ENCODE peak calls at places on chromosomes 2 and 18, in four cellular contexts. One of them, this sample, is unnamed.

GRCh38 chr2:230985519-230986231 is 10.2 kb upstream of the SPATA3 start:
- DNase-seq in astrocyte of the spinal cord: no peak
- DNase-seq in glutamatergic neuron: no peak
- DNase-seq in RWPE1: no peak
- DNase-seq in this sample: no peak

GRCh38 chr2:209431701-209432100 is 7.9 kb downstream of the MAP2 start:
- DNase-seq in astrocyte of the spinal cord: peak; percentile 78
- DNase-seq in glutamatergic neuron: no peak
- DNase-seq in RWPE1: peak; percentile 75
- DNase-seq in this sample: no peak

GRCh38 chr2:191333911-191334357 is 88.7 kb downstream of the MYO1B start:
- DNase-seq in astrocyte of the spinal cord: peak; percentile 96
- DNase-seq in glutamatergic neuron: no peak
- DNase-seq in RWPE1: peak; percentile 15
- DNase-seq in this sample: no peak

GRCh38 chr2:213065583-213066444 is 85.6 kb downstream of the IKZF2 start:
- DNase-seq in astrocyte of the spinal cord: peak; percentile 75
- DNase-seq in glutamatergic neuron: peak; percentile 17
- DNase-seq in RWPE1: no peak
- DNase-seq in this sample: no peak

GRCh38 chr2:25417715-25418369 is 76.1 kb upstream of the DNMT3A start:
- DNase-seq in astrocyte of the spinal cord: no peak
- DNase-seq in glutamatergic neuron: no peak
- DNase-seq in RWPE1: peak; percentile 22
- DNase-seq in this sample: no peak

GRCh38 chr2:45962522-45962921 is 311.0 kb downstream of the PRKCE start:
- DNase-seq in astrocyte of the spinal cord: peak; percentile 66
- DNase-seq in glutamatergic neuron: no peak
- DNase-seq in RWPE1: no peak
- DNase-seq in this sample: no peak

GRCh38 chr2:128710242-128710641 is 391.6 kb upstream of the HS6ST1 start:
- DNase-seq in astrocyte of the spinal cord: no peak
- DNase-seq in glutamatergic neuron: no peak
- DNase-seq in RWPE1: no peak
- DNase-seq in this sample: no peak

GRCh38 chr2:222944552-222944951 is 83.7 kb downstream of the ACSL3 start:
- DNase-seq in astrocyte of the spinal cord: no peak
- DNase-seq in glutamatergic neuron: no peak
- DNase-seq in RWPE1: no peak
- DNase-seq in this sample: no peak

GRCh38 chr2:102473020-102473419 is at the start of gene SLC9A4:
- DNase-seq in astrocyte of the spinal cord: peak; percentile 45
- DNase-seq in glutamatergic neuron: peak; percentile 59
- DNase-seq in RWPE1: peak; percentile 32
- DNase-seq in this sample: peak; percentile 58

GRCh38 chr2:64988420-64989125 is 626 bp upstream of the SLC1A4 start:
- DNase-seq in astrocyte of the spinal cord: peak; percentile 93
- DNase-seq in glutamatergic neuron: peak; percentile 80
- DNase-seq in RWPE1: peak; percentile 77
- DNase-seq in this sample: peak; percentile 40

GRCh38 chr2:179614121-179614520 is 247.3 kb downstream of the ZNF385B start:
- DNase-seq in astrocyte of the spinal cord: no peak
- DNase-seq in glutamatergic neuron: no peak
- DNase-seq in RWPE1: no peak
- DNase-seq in this sample: no peak

GRCh38 chr18:67463829-67464228 is 52.7 kb downstream of the DSEL start:
- DNase-seq in astrocyte of the spinal cord: no peak
- DNase-seq in glutamatergic neuron: no peak
- DNase-seq in RWPE1: no peak
- DNase-seq in this sample: no peak

GRCh38 chr2:27655155-27655951 is 8.1 kb downstream of the SUPT7L start:
- DNase-seq in astrocyte of the spinal cord: peak; percentile 93
- DNase-seq in glutamatergic neuron: no peak
- DNase-seq in RWPE1: no peak
- DNase-seq in this sample: no peak

GRCh38 chr2:74314107-74314506 is 29.1 kb downstream of the SLC4A5 start:
- DNase-seq in astrocyte of the spinal cord: no peak
- DNase-seq in glutamatergic neuron: no peak
- DNase-seq in RWPE1: no peak
- DNase-seq in this sample: no peak

GRCh38 chr2:7572460-7572859 is 655.2 kb downstream of the RNF144A start:
- DNase-seq in astrocyte of the spinal cord: no peak
- DNase-seq in glutamatergic neuron: no peak
- DNase-seq in RWPE1: no peak
- DNase-seq in this sample: no peak

GRCh38 chr2:181780159-181781081 is 100.1 kb upstream of the NEUROD1 start:
- DNase-seq in astrocyte of the spinal cord: peak; percentile 79
- DNase-seq in glutamatergic neuron: no peak
- DNase-seq in RWPE1: no peak
- DNase-seq in this sample: no peak

GRCh38 chr18:26976206-26976605 is 110.7 kb upstream of the AQP4 start:
- DNase-seq in astrocyte of the spinal cord: no peak
- DNase-seq in glutamatergic neuron: no peak
- DNase-seq in RWPE1: no peak
- DNase-seq in this sample: no peak

GRCh38 chr2:171018522-171018921 is 89.5 kb downstream of the GORASP2 start:
- DNase-seq in astrocyte of the spinal cord: no peak
- DNase-seq in glutamatergic neuron: no peak
- DNase-seq in RWPE1: no peak
- DNase-seq in this sample: no peak

GRCh38 chr2:29014331-29014730 is 33.2 kb downstream of the TOGARAM2 start:
- DNase-seq in astrocyte of the spinal cord: no peak
- DNase-seq in glutamatergic neuron: no peak
- DNase-seq in RWPE1: no peak
- DNase-seq in this sample: no peak

GRCh38 chr2:177165731-177166711 is 46.6 kb upstream of the HNRNPA3 start:
- DNase-seq in astrocyte of the spinal cord: peak; percentile 40
- DNase-seq in glutamatergic neuron: no peak
- DNase-seq in RWPE1: no peak
- DNase-seq in this sample: no peak

GRCh38 chr18:54416459-54416858 is 58.8 kb downstream of the C18orf54 start:
- DNase-seq in astrocyte of the spinal cord: peak; percentile 93
- DNase-seq in glutamatergic neuron: no peak
- DNase-seq in RWPE1: no peak
- DNase-seq in this sample: no peak

GRCh38 chr18:79945118-79946042 is 6.1 kb downstream of the SLC66A2 start:
- DNase-seq in astrocyte of the spinal cord: no peak
- DNase-seq in glutamatergic neuron: peak; percentile 53
- DNase-seq in RWPE1: no peak
- DNase-seq in this sample: no peak

GRCh38 chr2:34176693-34177092 is 577.6 kb upstream of the FAM98A start:
- DNase-seq in astrocyte of the spinal cord: no peak
- DNase-seq in glutamatergic neuron: no peak
- DNase-seq in RWPE1: no peak
- DNase-seq in this sample: no peak

GRCh38 chr2:225233234-225233633 is 166.3 kb upstream of the NYAP2 start:
- DNase-seq in astrocyte of the spinal cord: peak; percentile 22
- DNase-seq in glutamatergic neuron: no peak
- DNase-seq in RWPE1: no peak
- DNase-seq in this sample: no peak

GRCh38 chr2:197620113-197620512 is 55.3 kb downstream of the RFTN2 start:
- DNase-seq in astrocyte of the spinal cord: no peak
- DNase-seq in glutamatergic neuron: no peak
- DNase-seq in RWPE1: no peak
- DNase-seq in this sample: no peak

GRCh38 chr2:197614532-197614931 is 60.9 kb downstream of the RFTN2 start:
- DNase-seq in astrocyte of the spinal cord: no peak
- DNase-seq in glutamatergic neuron: no peak
- DNase-seq in RWPE1: no peak
- DNase-seq in this sample: no peak

GRCh38 chr2:197613509-197613987 is 61.8 kb downstream of the RFTN2 start:
- DNase-seq in astrocyte of the spinal cord: no peak
- DNase-seq in glutamatergic neuron: no peak
- DNase-seq in RWPE1: no peak
- DNase-seq in this sample: no peak

GRCh38 chr2:197615033-197615652 is 60.2 kb downstream of the RFTN2 start:
- DNase-seq in astrocyte of the spinal cord: no peak
- DNase-seq in glutamatergic neuron: no peak
- DNase-seq in RWPE1: peak; percentile 71
- DNase-seq in this sample: no peak
- TF ChIP-seq CTCF in astrocyte of the spinal cord: no peak
- TF ChIP-seq CTCF in glutamatergic neuron: no peak
- TF ChIP-seq CTCF in RWPE1: peak; percentile 31
- TF ChIP-seq CTCF in this sample: no peak

GRCh38 chr18:65352183-65352582 is 398.6 kb upstream of the CDH7 start:
- DNase-seq in astrocyte of the spinal cord: peak; percentile 33
- DNase-seq in glutamatergic neuron: no peak
- DNase-seq in RWPE1: no peak
- DNase-seq in this sample: no peak
- TF ChIP-seq CTCF in astrocyte of the spinal cord: no peak
- TF ChIP-seq CTCF in glutamatergic neuron: no peak
- TF ChIP-seq CTCF in RWPE1: no peak
- TF ChIP-seq CTCF in this sample: no peak

DNA sequence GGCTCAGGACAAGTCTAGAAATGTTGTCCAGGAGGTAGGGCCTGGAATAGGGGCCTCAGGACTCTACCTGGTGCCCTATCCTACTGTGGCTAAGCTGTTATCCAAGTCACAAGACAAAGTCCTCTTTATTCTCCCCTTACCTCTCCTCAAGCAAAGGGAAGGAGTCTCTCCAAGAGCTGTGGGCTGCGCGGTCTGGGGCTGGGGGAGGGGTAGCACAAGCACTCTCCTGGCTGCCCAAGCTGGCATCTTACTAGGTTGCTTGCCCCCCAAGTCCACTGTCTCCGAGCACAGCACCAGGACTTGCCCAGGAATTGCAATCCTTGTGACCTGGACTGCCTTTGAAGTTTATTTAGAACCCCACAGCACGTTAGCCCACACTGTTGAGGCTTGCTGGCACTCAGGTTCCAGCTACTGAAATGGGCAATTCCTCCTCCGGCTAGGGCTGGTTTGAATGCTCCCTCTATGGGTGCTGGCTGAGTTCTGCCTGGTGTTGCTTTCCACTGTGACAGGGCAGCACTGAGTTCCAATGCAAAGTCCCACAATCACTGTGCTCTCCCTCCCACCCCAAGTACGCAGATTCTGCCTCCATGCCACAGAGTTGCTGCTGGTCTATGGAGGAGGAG is 18.5 kb downstream of the DHRS9 start:
- DNase-seq in astrocyte of the spinal cord: no peak
- DNase-seq in glutamatergic neuron: no peak
- DNase-seq in RWPE1: no peak
- DNase-seq in this sample: no peak
- TF ChIP-seq CTCF in astrocyte of the spinal cord: no peak
- TF ChIP-seq CTCF in glutamatergic neuron: no peak
- TF ChIP-seq CTCF in RWPE1: no peak
- TF ChIP-seq CTCF in this sample: no peak

GRCh38 chr2:1245193-1245592 is 168.1 kb upstream of the TPO start:
- DNase-seq in astrocyte of the spinal cord: no peak
- DNase-seq in glutamatergic neuron: no peak
- DNase-seq in RWPE1: no peak
- DNase-seq in this sample: no peak

GRCh38 chr2:1249897-1250687 is 163.2 kb upstream of the TPO start:
- DNase-seq in astrocyte of the spinal cord: no peak
- DNase-seq in glutamatergic neuron: no peak
- DNase-seq in RWPE1: no peak
- DNase-seq in this sample: no peak

GRCh38 chr2:1248187-1248586 is 165.1 kb upstream of the TPO start:
- DNase-seq in astrocyte of the spinal cord: no peak
- DNase-seq in glutamatergic neuron: no peak
- DNase-seq in RWPE1: no peak
- DNase-seq in this sample: no peak

GRCh38 chr2:1251520-1251919 is 161.7 kb upstream of the TPO start:
- DNase-seq in astrocyte of the spinal cord: no peak
- DNase-seq in glutamatergic neuron: no peak
- DNase-seq in RWPE1: no peak
- DNase-seq in this sample: no peak

DNA sequence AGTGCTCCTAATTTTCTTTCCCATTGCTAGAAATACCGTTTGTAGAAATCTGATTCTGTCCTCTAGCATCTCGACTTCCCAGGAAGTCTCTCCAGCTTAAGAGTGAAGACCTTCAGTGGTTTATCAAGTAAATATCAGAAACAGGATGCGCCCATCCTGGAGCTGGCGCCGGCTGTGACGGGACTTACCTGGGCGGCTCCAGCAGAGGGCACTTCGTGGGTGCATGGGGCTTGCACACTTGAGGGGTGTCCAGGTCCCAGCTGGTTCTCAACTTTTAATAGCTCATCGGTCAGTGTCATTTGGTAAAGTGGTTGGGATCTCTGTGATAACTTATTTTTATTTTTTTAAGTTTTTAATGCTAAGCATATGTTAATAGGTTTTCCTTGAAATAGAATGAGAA is 167.0 kb upstream of the TPO start:
- DNase-seq in astrocyte of the spinal cord: no peak
- DNase-seq in glutamatergic neuron: no peak
- DNase-seq in RWPE1: no peak
- DNase-seq in this sample: no peak
- TF ChIP-seq CTCF in astrocyte of the spinal cord: no peak
- TF ChIP-seq CTCF in glutamatergic neuron: no peak
- TF ChIP-seq CTCF in RWPE1: no peak
- TF ChIP-seq CTCF in this sample: no peak

DNA sequence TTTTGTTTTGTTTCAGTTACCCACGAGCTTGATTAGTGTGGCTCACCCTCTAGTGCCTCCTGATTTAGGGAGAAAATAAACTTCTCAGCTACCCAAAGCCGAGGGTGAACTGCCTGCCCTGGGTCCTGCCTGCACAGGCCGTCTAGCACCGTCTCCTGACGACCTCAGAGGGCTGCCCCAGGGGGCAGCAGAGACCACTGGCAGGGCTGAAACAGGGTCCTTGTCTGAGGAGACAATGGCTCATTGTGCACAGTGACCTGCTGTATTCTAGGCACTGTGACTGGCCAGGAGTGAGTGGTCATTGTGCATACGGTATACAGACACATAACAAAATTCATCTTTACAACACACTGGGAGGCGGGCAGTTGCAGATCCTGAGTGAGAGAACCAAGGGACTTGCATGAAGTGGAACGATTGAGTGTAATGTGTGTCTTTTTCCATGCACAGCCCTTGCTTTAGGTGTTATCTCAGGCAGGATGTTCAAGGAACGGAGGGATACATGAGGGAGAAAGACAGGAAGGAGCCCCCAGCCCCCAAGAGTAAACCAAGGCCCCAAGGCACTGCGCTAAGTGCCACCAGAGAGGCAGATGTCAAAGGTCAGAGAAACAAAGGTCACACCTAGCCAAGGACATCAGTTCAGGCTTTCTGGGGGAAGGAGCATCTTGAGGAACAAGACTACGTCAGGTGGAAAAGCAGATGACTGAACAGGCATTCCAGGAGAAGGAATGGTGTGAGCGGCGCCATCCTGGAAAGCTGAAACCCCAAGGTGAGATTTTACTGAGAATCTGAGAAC is 421.3 kb downstream of the LPIN1 start:
- DNase-seq in astrocyte of the spinal cord: no peak
- DNase-seq in glutamatergic neuron: peak; percentile 37
- DNase-seq in RWPE1: no peak
- DNase-seq in this sample: no peak
- TF ChIP-seq CTCF in astrocyte of the spinal cord: no peak
- TF ChIP-seq CTCF in glutamatergic neuron: no peak
- TF ChIP-seq CTCF in RWPE1: no peak
- TF ChIP-seq CTCF in this sample: no peak